ENCODE peak calls at places on chromosomes 11 and 22, in nine cellular contexts. K, U, W, M, V, Y, J, I and Q are unnamed samples.

GRCh38 chr11:31089117-31089516 is 280.4 kb downstream of the DCDC1 start:
- DNase-seq in Y (no peak), K (no peak), J (no peak), I (no peak), M (no peak), U (no peak), V (no peak), W (no peak), Q (no peak)

GRCh38 chr22:49004484-49005399 is 822.9 kb downstream of the BRD1 start:
- DNase-seq in K (no peak), W (peak; percentile 42), V (no peak), M (no peak), Y (no peak), U (no peak), I (no peak), J (no peak), Q (no peak)

GRCh38 chr22:46321387-46321775 is 14.1 kb upstream of the TRMU start:
- DNase-seq in W (no peak), U (no peak), M (no peak), J (no peak), I (no peak), K (no peak), V (no peak), Y (no peak), Q (no peak)

GRCh38 chr11:126361400-126361799 is 5.9 kb downstream of the ST3GAL4 start:
- DNase-seq in J (no peak), V (no peak), W (peak; percentile 50), M (no peak), K (no peak), I (no peak), Y (no peak), U (no peak), Q (no peak)

GRCh38 chr22:34877506-34877905 is 188.5 kb upstream of the ISX start:
- DNase-seq in J (no peak), I (no peak), U (no peak), W (no peak), V (no peak), M (peak; percentile 80), K (no peak), Y (no peak), Q (no peak)

GRCh38 chr11:10314199-10315072 is 9.6 kb downstream of the ADM start:
- DNase-seq in W (no peak), M (peak; percentile 67), U (peak; percentile 69), K (no peak), J (no peak), Y (no peak), V (peak; percentile 47), I (peak; percentile 66), Q (no peak)

GRCh38 chr11:117822522-117823033 is 2.0 kb downstream of the FXYD2 start:
- DNase-seq in U (no peak), K (no peak), J (no peak), V (no peak), M (no peak), Y (no peak), I (no peak), W (peak; percentile 51), Q (no peak)

GRCh38 chr11:62512961-62513360 is 33.6 kb downstream of the AHNAK start:
- DNase-seq in U (no peak), W (no peak), K (no peak), M (no peak), V (no peak), I (no peak), J (no peak), Y (no peak), Q (no peak)

GRCh38 chr11:2428322-2428795 is 16.0 kb downstream of the TRPM5 start:
- DNase-seq in M (peak; percentile 58), Y (peak; percentile 76), W (peak; percentile 89), V (peak; percentile 68), I (no peak), U (peak; percentile 27), J (peak; percentile 91), K (peak; percentile 59), Q (peak; percentile 72)

GRCh38 chr11:67022961-67023956 is at the start of gene SYT12:
- DNase-seq in W (no peak), J (no peak), K (peak; percentile 19), I (no peak), M (no peak), V (peak; percentile 47), U (no peak), Y (no peak), Q (no peak)

GRCh38 chr22:37896939-37897338 is 9.2 kb upstream of the MICALL1 start:
- DNase-seq in J (no peak), K (no peak), Y (no peak), W (no peak), M (no peak), I (no peak), V (no peak), U (no peak), Q (no peak)

GRCh38 chr11:116415095-116415494 is 357.7 kb downstream of the BUD13 start:
- DNase-seq in U (no peak), M (no peak), V (no peak), I (no peak), Y (no peak), K (peak; percentile 80), W (no peak), J (no peak), Q (no peak)

GRCh38 chr11:71372693-71373657 is 75.2 kb downstream of the DHCR7 start:
- DNase-seq in I (peak; percentile 53), U (no peak), M (peak; percentile 43), Y (no peak), K (no peak), V (no peak), J (no peak), W (no peak), Q (no peak)

GRCh38 chr11:106286881-106287504 is 209.5 kb downstream of the AASDHPPT start:
- DNase-seq in I (no peak), U (no peak), Y (no peak), W (no peak), J (no peak), K (no peak), V (no peak), M (no peak), Q (peak; percentile 9)

GRCh38 chr11:104556606-104557301 is 341.5 kb downstream of the CASP12 start:
- DNase-seq in J (no peak), I (no peak), V (no peak), W (no peak), K (no peak), Y (no peak), U (no peak), M (no peak), Q (no peak)

GRCh38 chr22:25111579-25112517 is 87.8 kb upstream of the CRYBB3 start:
- DNase-seq in M (no peak), I (no peak), Y (no peak), W (peak; percentile 87), U (no peak), K (no peak), V (peak; percentile 40), J (peak; percentile 28), Q (peak; percentile 68)

GRCh38 chr22:40593460-40594273 is 42.9 kb downstream of the MRTFA start:
- DNase-seq in M (no peak), U (no peak), W (no peak), V (no peak), J (no peak), K (no peak), Y (no peak), I (peak; percentile 68), Q (no peak)

GRCh38 chr22:28024422-28024888 is 105.4 kb upstream of the PITPNB start:
- DNase-seq in K (no peak), U (no peak), M (no peak), J (no peak), V (no peak), W (peak; percentile 29), Y (no peak), I (no peak), Q (no peak)

GRCh38 chr11:111909378-111909777 is 2.2 kb downstream of the CRYAB start:
- DNase-seq in V (no peak), M (no peak), W (no peak), Y (no peak), K (no peak), U (no peak), J (no peak), I (no peak), Q (no peak)

GRCh38 chr22:30265851-30266444 is 703 bp downstream of the OSM start:
- DNase-seq in J (no peak), U (peak; percentile 57), W (peak; percentile 87), I (no peak), M (no peak), K (no peak), Y (no peak), V (no peak), Q (no peak)

GRCh38 chr11:76830639-76831312 is 29.9 kb upstream of the ACER3 start:
- DNase-seq in M (no peak), U (no peak), Y (no peak), K (peak; percentile 28), W (no peak), I (no peak), J (no peak), V (no peak), Q (no peak)

GRCh38 chr11:17931595-17931994 is 81.3 kb downstream of the SERGEF start:
- DNase-seq in Y (no peak), M (no peak), J (no peak), I (no peak), U (no peak), V (no peak), W (no peak), K (no peak), Q (no peak)

GRCh38 chr11:123493393-123494063 is 63.5 kb downstream of the GRAMD1B start:
- DNase-seq in J (no peak), K (no peak), U (no peak), W (no peak), Y (no peak), V (no peak), I (no peak), M (peak; percentile 66), Q (no peak)

GRCh38 chr11:118827118-118827517 is 36.2 kb upstream of the DDX6 start:
- DNase-seq in K (no peak), J (no peak), Y (no peak), V (no peak), I (no peak), W (no peak), U (no peak), M (no peak), Q (no peak)

GRCh38 chr22:20565079-20565734 is 57.8 kb downstream of the MED15 start:
- DNase-seq in V (no peak), J (no peak), U (no peak), I (no peak), M (peak; percentile 18), Y (no peak), K (no peak), W (peak; percentile 21), Q (no peak)

GRCh38 chr22:35368386-35368785 is 12.5 kb upstream of the HMOX1 start:
- DNase-seq in K (no peak), W (no peak), I (no peak), V (no peak), J (no peak), U (no peak), Y (no peak), M (peak; percentile 30), Q (no peak)

GRCh38 chr22:49570032-49570848 is 257.4 kb downstream of the BRD1 start:
- DNase-seq in K (no peak), Y (no peak), J (no peak), V (no peak), U (no peak), M (no peak), I (no peak), W (peak; percentile 53), Q (no peak)

GRCh38 chr11:12435264-12435663 is 57.9 kb downstream of the PARVA start:
- DNase-seq in Y (no peak), J (no peak), M (no peak), I (no peak), W (no peak), V (no peak), U (no peak), K (no peak), Q (no peak)